ENCODE peak calls at places on chromosome 20, in eight cellular contexts. G, V, L, E, F, P, Z and J are unnamed samples.

GRCh38 chr20:36309643-36310042 is 3.5 kb downstream of the DLGAP4 start:
- DNase-seq in V (no peak), L (no peak), Z (no peak), E (no peak), F (no peak), P (no peak), G (no peak), J (no peak)

GRCh38 chr20:8932192-8933150 is 136.4 kb upstream of the PLCB4 start:
- DNase-seq in E (peak; percentile 46), V (no peak), F (peak; percentile 17), P (peak; percentile 2), Z (no peak), L (no peak), G (peak; percentile 6), J (no peak)

GRCh38 chr20:36493013-36493800 is 48.1 kb upstream of the MYL9 start:
- DNase-seq in G (no peak), E (no peak), F (no peak), P (no peak), L (no peak), V (no peak), Z (no peak), J (peak; percentile 47)

GRCh38 chr20:62708591-62709536 is at the start of gene NTSR1:
- DNase-seq in F (no peak), Z (no peak), V (no peak), L (no peak), G (no peak), P (no peak), E (no peak), J (peak; percentile 54)

GRCh38 chr20:42598586-42598985 is 591.1 kb downstream of the PTPRT start:
- DNase-seq in G (no peak), F (no peak), P (no peak), V (no peak), E (no peak), Z (no peak), L (no peak), J (no peak)

GRCh38 chr20:35146922-35147574 is at the start of gene EDEM2:
- DNase-seq in V (peak; percentile 84), P (peak; percentile 97), E (peak; percentile 96), L (peak; percentile 94), F (peak; percentile 96), G (peak; percentile 94), Z (peak; percentile 93), J (peak; percentile 96)

GRCh38 chr20:63054103-63054474 is 47.3 kb upstream of the BHLHE23 start:
- DNase-seq in E (no peak), V (no peak), L (no peak), F (no peak), Z (no peak), P (no peak), G (no peak), J (no peak)

GRCh38 chr20:433300-433975 is 25.3 kb downstream of the RBCK1 start:
- DNase-seq in G (peak; percentile 58), L (peak; percentile 81), E (no peak), Z (no peak), F (no peak), V (no peak), P (no peak), J (no peak)

GRCh38 chr20:63639093-63639860 is 12.4 kb upstream of the GMEB2 start:
- DNase-seq in V (peak; percentile 66), P (no peak), Z (no peak), F (no peak), G (no peak), E (no peak), L (no peak), J (no peak)

GRCh38 chr20:37760322-37760721 is 66.5 kb downstream of the CTNNBL1 start:
- DNase-seq in L (no peak), F (no peak), V (no peak), Z (no peak), P (no peak), E (no peak), G (no peak), J (no peak)

GRCh38 chr20:37756234-37756633 is 62.4 kb downstream of the CTNNBL1 start:
- DNase-seq in Z (no peak), V (no peak), E (no peak), G (no peak), P (no peak), F (no peak), L (no peak), J (no peak)

GRCh38 chr20:37759761-37760209 is 66.0 kb downstream of the CTNNBL1 start:
- DNase-seq in P (no peak), V (no peak), E (no peak), G (no peak), L (no peak), F (no peak), Z (no peak), J (no peak)

GRCh38 chr20:37757550-37757949 is 63.7 kb downstream of the CTNNBL1 start:
- DNase-seq in G (no peak), L (no peak), Z (no peak), V (no peak), P (no peak), E (no peak), F (no peak), J (no peak)

DNA sequence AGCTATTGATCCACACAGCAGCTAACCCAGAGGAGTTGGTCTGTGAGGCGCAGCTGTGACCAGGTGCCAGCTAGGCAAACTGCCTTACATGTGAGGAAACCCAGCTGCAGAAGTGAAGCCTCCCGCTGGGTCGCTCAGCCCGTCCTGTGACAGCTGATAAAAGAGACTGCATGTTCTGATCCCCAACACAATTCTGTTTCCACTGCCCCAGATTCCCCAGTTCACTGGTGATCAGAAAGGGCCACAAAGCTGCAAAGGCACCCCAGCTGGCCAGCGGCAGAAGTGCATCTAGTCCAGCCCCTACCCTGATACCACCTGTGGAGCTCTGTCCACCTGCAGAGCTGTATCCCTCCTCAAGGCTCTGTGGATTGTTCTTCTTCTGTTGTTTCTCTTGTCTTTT is 64.5 kb downstream of the CTNNBL1 start:
- DNase-seq in E (no peak), L (no peak), F (no peak), P (no peak), V (no peak), G (no peak), Z (no peak), J (peak; percentile 61)
- TF ChIP-seq CTCF in E (no peak), L (no peak), F (peak; percentile 36), P (peak; percentile 18), V (no peak), G (peak; percentile 27), Z (peak; percentile 18), J (no peak)

GRCh38 chr20:3407426-3408250 is at the start of gene DNAAF9:
- DNase-seq in Z (no peak), F (peak; percentile 71), G (peak; percentile 82), P (peak; percentile 72), E (peak; percentile 75), L (peak; percentile 92), V (peak; percentile 60), J (peak; percentile 87)
- TF ChIP-seq CTCF in Z (no peak), F (no peak), G (peak; percentile 13), P (no peak), E (peak; percentile 6), L (no peak), V (peak; percentile 32), J (peak; percentile 70)

GRCh38 chr20:37904008-37904675 is 1.2 kb downstream of the VSTM2L start:
- DNase-seq in P (no peak), Z (no peak), G (no peak), F (no peak), L (no peak), E (no peak), V (no peak), J (no peak)

GRCh38 chr20:37901667-37902503 is 1.0 kb upstream of the VSTM2L start:
- DNase-seq in P (peak; percentile 75), L (peak; percentile 89), E (peak; percentile 87), Z (peak; percentile 3), G (peak; percentile 65), V (no peak), F (peak; percentile 70), J (no peak)

GRCh38 chr20:37902504-37903313 is at the start of gene VSTM2L:
- DNase-seq in L (peak; percentile 64), F (peak; percentile 73), Z (peak; percentile 16), P (peak; percentile 54), V (no peak), G (peak; percentile 28), E (peak; percentile 77), J (peak; percentile 81)

GRCh38 chr20:37904845-37905244 is 1.9 kb downstream of the VSTM2L start:
- DNase-seq in L (no peak), F (no peak), G (no peak), Z (no peak), V (no peak), E (no peak), P (no peak), J (no peak)

GRCh38 chr20:37903317-37904007 is 535 bp downstream of the VSTM2L start:
- DNase-seq in E (no peak), F (no peak), L (peak; percentile 58), V (no peak), G (no peak), P (no peak), Z (no peak), J (no peak)
- TF ChIP-seq CTCF in E (no peak), F (peak; percentile 37), L (peak; percentile 36), V (no peak), G (peak; percentile 37), P (no peak), Z (peak; percentile 18), J (peak; percentile 79)

GRCh38 chr20:48157970-48158369 is 372.7 kb upstream of the SULF2 start:
- DNase-seq in V (no peak), E (no peak), L (no peak), Z (no peak), F (no peak), P (peak; percentile 26), G (peak; percentile 10), J (no peak)

GRCh38 chr20:48162621-48163020 is 377.3 kb upstream of the SULF2 start:
- DNase-seq in G (no peak), F (no peak), P (no peak), V (no peak), L (no peak), E (no peak), Z (no peak), J (no peak)

GRCh38 chr20:48156521-48156920 is 371.2 kb upstream of the SULF2 start:
- DNase-seq in L (no peak), G (peak; percentile 30), Z (no peak), E (no peak), V (no peak), P (no peak), F (no peak), J (no peak)

GRCh38 chr20:48156951-48157700 is 371.8 kb upstream of the SULF2 start:
- DNase-seq in G (peak; percentile 20), P (no peak), F (no peak), V (no peak), E (no peak), L (no peak), Z (no peak), J (no peak)

DNA sequence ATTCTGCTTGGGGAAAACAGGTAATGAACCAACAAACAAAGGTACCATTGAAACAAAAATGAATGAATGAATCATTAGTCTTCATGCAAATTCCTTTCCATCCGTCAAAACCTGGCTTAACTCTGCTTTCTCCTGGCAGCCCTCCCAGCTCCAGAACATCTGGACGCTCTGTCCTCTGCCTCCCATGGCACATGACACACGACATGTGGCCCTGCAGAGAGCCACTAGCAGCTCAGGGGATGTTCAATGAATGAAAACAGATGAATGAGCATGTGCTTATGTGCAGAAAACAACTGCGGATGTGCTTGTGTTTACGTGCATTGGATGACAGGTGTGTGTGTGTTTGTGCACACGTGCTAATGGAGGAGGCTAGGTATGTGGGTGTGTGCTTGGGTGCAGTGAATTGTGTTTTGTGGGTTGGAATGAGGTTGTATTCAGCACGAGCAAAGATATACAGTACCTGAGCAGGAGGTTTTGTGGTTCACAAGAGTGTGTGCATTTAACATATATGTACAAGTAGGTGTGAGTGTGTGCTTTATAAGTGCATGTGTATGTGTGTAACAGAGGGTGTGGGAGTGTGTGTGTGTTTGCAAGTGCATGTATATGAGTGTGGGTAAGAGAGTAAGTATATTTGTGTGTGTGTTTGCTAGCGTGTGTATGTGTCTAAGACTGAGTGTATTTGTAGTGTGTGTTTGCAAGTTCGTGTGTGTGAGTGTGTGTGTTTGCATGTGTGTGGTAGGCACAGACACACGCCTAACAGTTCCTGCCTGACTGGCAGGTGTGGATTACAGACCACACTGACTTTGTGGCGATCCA is 374.1 kb upstream of the SULF2 start:
- DNase-seq in G (no peak), P (no peak), V (no peak), E (no peak), L (no peak), Z (no peak), F (no peak), J (no peak)
- TF ChIP-seq CTCF in G (no peak), P (no peak), V (no peak), E (no peak), L (no peak), Z (no peak), F (no peak), J (no peak)